ENCODE peak calls at places on chromosomes 5 and 9, in ten cellular contexts. T, M, K, R, N, L, U, B, I and F are unnamed samples.
A peak's percentile ranks its signal among the peaks of the same experiment; 100 is the strongest.

GRCh38 chr5:148903587-148903986 is 77.2 kb downstream of the ADRB2 start:
- DNase-seq in K (no peak), R (no peak), M (no peak), U (no peak), B (no peak), T (no peak), I (no peak), N (no peak), L (no peak), F (no peak)

GRCh38 chr5:87110721-87111120 is 157.0 kb upstream of the RASA1 start:
- DNase-seq in R (no peak), U (no peak), K (no peak), I (no peak), M (no peak), L (no peak), B (no peak), N (no peak), T (no peak), F (no peak)

GRCh38 chr5:148186248-148187003 is 16.4 kb upstream of the SPINK6 start:
- DNase-seq in U (no peak), N (no peak), T (no peak), L (no peak), M (no peak), K (no peak), I (no peak), R (no peak), B (no peak), F (no peak)

GRCh38 chr9:115770521-115770920 is 383.1 kb upstream of the PAPPA start:
- DNase-seq in B (no peak), M (no peak), K (no peak), I (no peak), U (no peak), N (no peak), T (no peak), R (no peak), L (no peak), F (no peak)

GRCh38 chr5:95731571-95732554 is 727 bp downstream of the RHOBTB3 start:
- DNase-seq in K (peak; percentile 30), L (peak; percentile 68), I (no peak), M (peak; percentile 21), B (peak; percentile 44), R (peak; percentile 23), T (peak; percentile 33), N (no peak), U (peak; percentile 34), F (no peak)

GRCh38 chr9:33800886-33801285 is 5.5 kb downstream of the PRSS3 start:
- DNase-seq in U (no peak), L (no peak), B (no peak), N (no peak), I (no peak), M (no peak), T (no peak), R (no peak), K (no peak), F (no peak)

GRCh38 chr5:1551913-1552312 is 28.2 kb upstream of the LPCAT1 start:
- DNase-seq in I (no peak), N (no peak), L (no peak), R (no peak), T (no peak), B (no peak), K (no peak), U (no peak), M (no peak), F (no peak)

GRCh38 chr5:167582916-167583315 is 708.5 kb upstream of the WWC1 start:
- DNase-seq in U (no peak), L (no peak), T (no peak), K (no peak), R (no peak), I (no peak), M (no peak), B (no peak), N (no peak), F (no peak)

GRCh38 chr5:39520232-39520572 is 95.4 kb upstream of the DAB2 start:
- DNase-seq in I (no peak), L (no peak), R (no peak), T (no peak), B (peak; percentile 38), K (no peak), M (no peak), U (no peak), N (peak; percentile 59), F (peak; percentile 94)

GRCh38 chr5:122394313-122394712 is 82.3 kb downstream of the SNCAIP start:
- DNase-seq in K (no peak), B (no peak), M (no peak), U (no peak), R (no peak), L (no peak), I (no peak), T (no peak), N (no peak), F (no peak)

GRCh38 chr9:88044200-88044599 is 69.9 kb upstream of the CDK20 start:
- DNase-seq in N (no peak), B (no peak), U (no peak), K (no peak), I (no peak), M (no peak), R (no peak), T (no peak), L (no peak), F (no peak)

GRCh38 chr9:129887210-129888084 is 52.2 kb downstream of the USP20 start:
- DNase-seq in L (no peak), U (no peak), R (peak; percentile 56), K (peak; percentile 67), B (no peak), N (no peak), T (peak; percentile 74), M (no peak), I (no peak), F (no peak)

GRCh38 chr9:82231411-82231810 is 242.8 kb downstream of the SPATA31D1 start:
- DNase-seq in R (no peak), M (no peak), T (no peak), I (no peak), U (no peak), N (no peak), L (no peak), K (no peak), B (no peak), F (no peak)

GRCh38 chr5:73256462-73257260 is 83.7 kb downstream of the TMEM174 start:
- DNase-seq in M (no peak), L (no peak), R (no peak), T (no peak), I (no peak), K (no peak), N (no peak), U (no peak), B (no peak), F (no peak)